ENCODE peak calls at places on chromosomes 16 and 17, in eight cellular contexts. Z is MCF 10A, H is NCI-H1694 treated with DMSO at 0.1 percent for 48 hours, Q is GM06990, W is GM19239, M is anterior cingulate cortex, A is left kidney, U is esophagus squamous epithelium. T is an unnamed sample.

GRCh38 chr16:87543436-87544191 is 50.8 kb upstream of the ZCCHC14 start:
- DNase-seq in Z (no peak), H (no peak), Q (no peak), W (no peak), M (no peak), A (peak), U (no peak), T (no peak)

GRCh38 chr17:48930435-48930873 is 14.2 kb downstream of the SNF8 start:
- DNase-seq in Z (no peak), H (no peak), Q (no peak), W (no peak), M (no peak), A (no peak), U (no peak), T (no peak)

GRCh38 chr17:75998327-75998795 is 2.3 kb upstream of the CDK3 start:
- DNase-seq in Z (no peak), H (no peak), Q (no peak), W (no peak), M (no peak), A (no peak), U (no peak), T (peak)

GRCh38 chr17:59490259-59490658 is 75.2 kb upstream of the DHX40 start:
- DNase-seq in Z (no peak), H (no peak), Q (no peak), W (no peak), M (no peak), A (peak), U (no peak), T (no peak)

GRCh38 chr17:19707728-19708221 is 8.6 kb downstream of the SLC47A2 start:
- DNase-seq in Z (no peak), H (peak), Q (no peak), W (no peak), M (no peak), A (no peak), U (no peak), T (no peak)

GRCh38 chr17:39239640-39240314 is 14.0 kb upstream of the STAC2 start:
- DNase-seq in Z (peak), H (no peak), Q (peak), W (peak), M (no peak), A (peak), U (no peak), T (no peak)

GRCh38 chr17:61809816-61810392 is 53.4 kb downstream of the BRIP1 start:
- DNase-seq in Z (peak), H (no peak), Q (no peak), W (no peak), M (no peak), A (peak), U (no peak), T (peak)

GRCh38 chr16:79278506-79278905 is 322.0 kb downstream of the MAF start:
- DNase-seq in Z (no peak), H (no peak), Q (no peak), W (no peak), M (no peak), A (no peak), U (no peak), T (no peak)

GRCh38 chr17:9056566-9056965 is 35.3 kb downstream of the NTN1 start:
- DNase-seq in Z (no peak), H (no peak), Q (no peak), W (no peak), M (no peak), A (no peak), U (no peak), T (no peak)

GRCh38 chr16:3514621-3515020 is 13.8 kb downstream of the CLUAP1 start:
- DNase-seq in Z (no peak), H (no peak), Q (no peak), W (no peak), M (no peak), A (no peak), U (no peak), T (no peak)

GRCh38 chr17:75398279-75398678 is 7.2 kb downstream of the GRB2 start:
- DNase-seq in Z (no peak), H (no peak), Q (no peak), W (no peak), M (no peak), A (no peak), U (no peak), T (no peak)

GRCh38 chr16:17105239-17105721 is 365.5 kb downstream of the XYLT1 start:
- DNase-seq in Z (no peak), H (no peak), Q (no peak), W (no peak), M (no peak), A (peak), U (no peak), T (no peak)

GRCh38 chr17:61495161-61495857 is 43.1 kb downstream of the TBX4 start:
- DNase-seq in Z (peak), H (no peak), Q (peak), W (no peak), M (no peak), A (no peak), U (no peak), T (peak)

GRCh38 chr17:12673788-12674187 is 8.1 kb downstream of the MYOCD start:
- DNase-seq in Z (peak), H (no peak), Q (no peak), W (no peak), M (no peak), A (no peak), U (no peak), T (peak)

GRCh38 chr17:79202476-79202875 is 127.9 kb downstream of the ENGASE start:
- DNase-seq in Z (no peak), H (peak), Q (no peak), W (no peak), M (no peak), A (no peak), U (no peak), T (no peak)

GRCh38 chr16:11551842-11552241 is 34.9 kb downstream of the LITAF start:
- DNase-seq in Z (no peak), H (no peak), Q (no peak), W (no peak), M (no peak), A (no peak), U (no peak), T (no peak)

GRCh38 chr17:1720856-1721386 is 3.6 kb upstream of the WDR81 start:
- DNase-seq in Z (peak), H (peak), Q (no peak), W (no peak), M (no peak), A (peak), U (no peak), T (no peak)

GRCh38 chr17:74994440-74994839 is 7.0 kb downstream of the CDR2L start:
- DNase-seq in Z (peak), H (no peak), Q (no peak), W (no peak), M (no peak), A (no peak), U (no peak), T (peak)

GRCh38 chr16:65524997-65525396 is 403.1 kb upstream of the CDH11 start:
- DNase-seq in Z (no peak), H (no peak), Q (no peak), W (no peak), M (no peak), A (peak), U (no peak), T (no peak)

GRCh38 chr16:49431591-49432290 is 58.1 kb downstream of the C16orf78 start:
- DNase-seq in Z (no peak), H (no peak), Q (no peak), W (no peak), M (no peak), A (no peak), U (no peak), T (no peak)

GRCh38 chr16:78836802-78837489 is 737.5 kb downstream of the WWOX start:
- DNase-seq in Z (no peak), H (no peak), Q (no peak), W (no peak), M (no peak), A (no peak), U (no peak), T (no peak)

GRCh38 chr16:12323007-12323699 is 346.6 kb downstream of the SNX29 start:
- DNase-seq in Z (no peak), H (no peak), Q (peak), W (no peak), M (no peak), A (no peak), U (no peak), T (no peak)

GRCh38 chr17:79420318-79421243 is 190.3 kb downstream of the RBFOX3 start:
- DNase-seq in Z (peak), H (no peak), Q (no peak), W (no peak), M (no peak), A (peak), U (no peak), T (no peak)

GRCh38 chr16:3021449-3022207 is 1.5 kb downstream of the TNFRSF12A start:
- DNase-seq in Z (peak), H (no peak), Q (peak), W (peak), M (no peak), A (peak), U (no peak), T (peak)

GRCh38 chr16:3023669-3024478 is at the start of the genes HCFC1R1 and THOC6:
- DNase-seq in Z (peak), H (peak), Q (peak), W (peak), M (peak), A (peak), U (peak), T (peak)

GRCh38 chr16:5917436-5917835 is 819.8 kb upstream of the EEF2KMT start:
- DNase-seq in Z (no peak), H (no peak), Q (no peak), W (no peak), M (no peak), A (no peak), U (no peak), T (no peak)

GRCh38 chr16:23840310-23840709 is 4.5 kb downstream of the PRKCB start:
- DNase-seq in Z (no peak), H (no peak), Q (no peak), W (no peak), M (no peak), A (no peak), U (no peak), T (no peak)

GRCh38 chr17:73630531-73630930 is 13.7 kb downstream of the SDK2 start:
- DNase-seq in Z (no peak), H (no peak), Q (no peak), W (no peak), M (no peak), A (no peak), U (no peak), T (no peak)

GRCh38 chr16:67177743-67178699 is 5.7 kb downstream of the MATCAP1 start:
- DNase-seq in Z (peak), H (no peak), Q (peak), W (no peak), M (no peak), A (peak), U (no peak), T (no peak)

GRCh38 chr17:50039058-50039457 is 16.9 kb upstream of the ITGA3 start:
- DNase-seq in Z (no peak), H (no peak), Q (no peak), W (no peak), M (no peak), A (no peak), U (no peak), T (no peak)

GRCh38 chr17:79923974-79924638 is 84.9 kb upstream of the CBX4 start:
- DNase-seq in Z (peak), H (no peak), Q (no peak), W (no peak), M (no peak), A (peak), U (no peak), T (no peak)

T was measured in NCI-H226.